ENCODE peak calls at places on chromosomes 16 and 17, in five cellular contexts. One of them, this sample, is unnamed.

GRCh38 chr17:73431401-73432205 is 119.8 kb upstream of the CDC42EP4 start:
- DNase-seq in fibroblast of lung: no peak
- DNase-seq in spleen: peak
- DNase-seq in hepatic stellate cell: no peak
- DNase-seq in HS-27A: no peak
- DNase-seq in this sample: peak

GRCh38 chr17:7673239-7673638 is 14.1 kb downstream of the TP53 start:
- DNase-seq in hepatic stellate cell: no peak
- DNase-seq in HS-27A: no peak
- DNase-seq in spleen: no peak
- DNase-seq in fibroblast of lung: no peak
- DNase-seq in this sample: no peak

GRCh38 chr17:68657166-68657940 is 56.2 kb upstream of the FAM20A start:
- DNase-seq in HS-27A: no peak
- DNase-seq in fibroblast of lung: no peak
- DNase-seq in spleen: no peak
- DNase-seq in hepatic stellate cell: no peak
- DNase-seq in this sample: no peak

GRCh38 chr16:87956169-87956770 is 5.0 kb downstream of the BANP start:
- DNase-seq in spleen: peak
- DNase-seq in fibroblast of lung: peak
- DNase-seq in hepatic stellate cell: no peak
- DNase-seq in HS-27A: no peak
- DNase-seq in this sample: no peak

GRCh38 chr16:86485746-86486145 is 24.6 kb upstream of the FOXF1 start:
- DNase-seq in HS-27A: no peak
- DNase-seq in spleen: no peak
- DNase-seq in hepatic stellate cell: no peak
- DNase-seq in fibroblast of lung: no peak
- DNase-seq in this sample: no peak

GRCh38 chr16:66740010-66740409 is 11.4 kb downstream of the DYNC1LI2 start:
- DNase-seq in spleen: no peak
- DNase-seq in hepatic stellate cell: peak
- DNase-seq in HS-27A: no peak
- DNase-seq in fibroblast of lung: no peak
- DNase-seq in this sample: no peak

GRCh38 chr16:73232555-73233422 is 184.9 kb upstream of the ZFHX3 start:
- DNase-seq in hepatic stellate cell: peak
- DNase-seq in HS-27A: no peak
- DNase-seq in fibroblast of lung: peak
- DNase-seq in spleen: no peak
- DNase-seq in this sample: no peak

GRCh38 chr17:45889579-45889978 is 4.8 kb upstream of the MAPT start:
- DNase-seq in HS-27A: no peak
- DNase-seq in hepatic stellate cell: no peak
- DNase-seq in fibroblast of lung: no peak
- DNase-seq in spleen: no peak
- DNase-seq in this sample: no peak

GRCh38 chr17:36856169-36856568 is 81.1 kb upstream of the LHX1 start:
- DNase-seq in HS-27A: no peak
- DNase-seq in spleen: no peak
- DNase-seq in hepatic stellate cell: no peak
- DNase-seq in fibroblast of lung: no peak
- DNase-seq in this sample: no peak

GRCh38 chr17:8468109-8468508 is 32.4 kb downstream of the NDEL1 start:
- DNase-seq in hepatic stellate cell: no peak
- DNase-seq in HS-27A: no peak
- DNase-seq in spleen: no peak
- DNase-seq in fibroblast of lung: no peak
- DNase-seq in this sample: no peak

GRCh38 chr17:40557531-40558299 is 7.6 kb downstream of the CCR7 start:
- DNase-seq in fibroblast of lung: no peak
- DNase-seq in hepatic stellate cell: no peak
- DNase-seq in HS-27A: no peak
- DNase-seq in spleen: peak
- DNase-seq in this sample: peak

GRCh38 chr17:37673386-37673785 is 30.1 kb upstream of the DDX52 start:
- DNase-seq in HS-27A: no peak
- DNase-seq in spleen: no peak
- DNase-seq in hepatic stellate cell: no peak
- DNase-seq in fibroblast of lung: no peak
- DNase-seq in this sample: no peak

GRCh38 chr16:17301593-17302135 is 169.1 kb downstream of the XYLT1 start:
- DNase-seq in hepatic stellate cell: no peak
- DNase-seq in spleen: peak
- DNase-seq in HS-27A: no peak
- DNase-seq in fibroblast of lung: no peak
- DNase-seq in this sample: no peak

GRCh38 chr16:2003827-2004641 is 5.6 kb downstream of the ZNF598 start:
- DNase-seq in HS-27A: no peak
- DNase-seq in hepatic stellate cell: peak
- DNase-seq in fibroblast of lung: peak
- DNase-seq in spleen: peak
- DNase-seq in this sample: peak

GRCh38 chr16:73037331-73037745 is 10.6 kb downstream of the ZFHX3 start:
- DNase-seq in fibroblast of lung: no peak
- DNase-seq in HS-27A: no peak
- DNase-seq in spleen: no peak
- DNase-seq in hepatic stellate cell: no peak
- DNase-seq in this sample: no peak

GRCh38 chr17:48060249-48060648 is 12.1 kb downstream of the NFE2L1 start:
- DNase-seq in spleen: peak
- DNase-seq in hepatic stellate cell: no peak
- DNase-seq in HS-27A: no peak
- DNase-seq in fibroblast of lung: no peak
- DNase-seq in this sample: no peak

GRCh38 chr17:78137392-78138203 is 7.0 kb downstream of the TMC8 start:
- DNase-seq in hepatic stellate cell: no peak
- DNase-seq in fibroblast of lung: no peak
- DNase-seq in spleen: peak
- DNase-seq in HS-27A: no peak
- DNase-seq in this sample: no peak

GRCh38 chr16:66844342-66845079 is at the start of gene CA7:
- DNase-seq in fibroblast of lung: no peak
- DNase-seq in HS-27A: no peak
- DNase-seq in hepatic stellate cell: no peak
- DNase-seq in spleen: no peak
- DNase-seq in this sample: no peak

GRCh38 chr16:12147681-12148479 is 171.3 kb downstream of the SNX29 start:
- DNase-seq in hepatic stellate cell: no peak
- DNase-seq in HS-27A: no peak
- DNase-seq in spleen: peak
- DNase-seq in fibroblast of lung: no peak
- DNase-seq in this sample: peak

GRCh38 chr16:26672206-26672605 is 394.5 kb upstream of the C16orf82 start:
- DNase-seq in hepatic stellate cell: no peak
- DNase-seq in HS-27A: no peak
- DNase-seq in fibroblast of lung: no peak
- DNase-seq in spleen: no peak
- DNase-seq in this sample: no peak

GRCh38 chr16:785563-786535 is 2.3 kb downstream of the RPUSD1 start:
- DNase-seq in spleen: peak
- DNase-seq in hepatic stellate cell: peak
- DNase-seq in fibroblast of lung: peak
- DNase-seq in HS-27A: no peak
- DNase-seq in this sample: peak

GRCh38 chr16:10729649-10730048 is 14.0 kb upstream of the NUBP1 start:
- DNase-seq in spleen: no peak
- DNase-seq in hepatic stellate cell: no peak
- DNase-seq in HS-27A: peak
- DNase-seq in fibroblast of lung: peak
- DNase-seq in this sample: peak

GRCh38 chr16:56549744-56550385 is 15.0 kb upstream of the MT4 start:
- DNase-seq in spleen: no peak
- DNase-seq in hepatic stellate cell: no peak
- DNase-seq in fibroblast of lung: peak
- DNase-seq in HS-27A: no peak
- DNase-seq in this sample: no peak

GRCh38 chr17:784143-784542 is 2.0 kb downstream of the MRM3 start:
- DNase-seq in hepatic stellate cell: no peak
- DNase-seq in HS-27A: no peak
- DNase-seq in spleen: no peak
- DNase-seq in fibroblast of lung: no peak
- DNase-seq in this sample: peak

GRCh38 chr17:78265121-78265520 is 33.7 kb downstream of the TMEM235 start:
- DNase-seq in fibroblast of lung: no peak
- DNase-seq in spleen: no peak
- DNase-seq in hepatic stellate cell: no peak
- DNase-seq in HS-27A: no peak
- DNase-seq in this sample: no peak

GRCh38 chr17:7284911-7285310 is 3.4 kb downstream of the SLC2A4 start:
- DNase-seq in HS-27A: no peak
- DNase-seq in spleen: no peak
- DNase-seq in hepatic stellate cell: peak
- DNase-seq in fibroblast of lung: no peak
- DNase-seq in this sample: no peak

GRCh38 chr17:64165347-64165746 is 35.4 kb upstream of the ERN1 start:
- DNase-seq in hepatic stellate cell: no peak
- DNase-seq in spleen: no peak
- DNase-seq in fibroblast of lung: no peak
- DNase-seq in HS-27A: no peak
- DNase-seq in this sample: no peak

GRCh38 chr17:82013341-82013740 is 9.3 kb downstream of the CENPX start:
- DNase-seq in HS-27A: no peak
- DNase-seq in spleen: no peak
- DNase-seq in fibroblast of lung: no peak
- DNase-seq in hepatic stellate cell: no peak
- DNase-seq in this sample: no peak

GRCh38 chr17:58120195-58120822 is 27.9 kb upstream of the OR4D1 start:
- DNase-seq in spleen: no peak
- DNase-seq in fibroblast of lung: peak
- DNase-seq in hepatic stellate cell: peak
- DNase-seq in HS-27A: peak
- DNase-seq in this sample: no peak

GRCh38 chr16:85545227-85545818 is 67.8 kb upstream of the GSE1 start:
- DNase-seq in HS-27A: no peak
- DNase-seq in spleen: no peak
- DNase-seq in hepatic stellate cell: no peak
- DNase-seq in fibroblast of lung: no peak
- DNase-seq in this sample: no peak

GRCh38 chr17:30580916-30581315 is 103.7 kb downstream of the GOSR1 start:
- DNase-seq in spleen: no peak
- DNase-seq in hepatic stellate cell: no peak
- DNase-seq in fibroblast of lung: peak
- DNase-seq in HS-27A: no peak
- DNase-seq in this sample: no peak

GRCh38 chr17:57400648-57401047 is 144.3 kb downstream of the MSI2 start:
- DNase-seq in HS-27A: no peak
- DNase-seq in fibroblast of lung: peak
- DNase-seq in spleen: no peak
- DNase-seq in hepatic stellate cell: no peak
- DNase-seq in this sample: no peak

GRCh38 chr16:56615353-56615752 is 7.0 kb downstream of the MT2A start:
- DNase-seq in spleen: no peak
- DNase-seq in fibroblast of lung: peak
- DNase-seq in HS-27A: no peak
- DNase-seq in hepatic stellate cell: no peak
- DNase-seq in this sample: no peak

GRCh38 chr16:85425061-85425662 is 188.0 kb upstream of the GSE1 start:
- DNase-seq in HS-27A: no peak
- DNase-seq in spleen: peak
- DNase-seq in fibroblast of lung: no peak
- DNase-seq in hepatic stellate cell: no peak
- DNase-seq in this sample: peak

GRCh38 chr16:30184430-30185140 is 1.2 kb downstream of the CORO1A start:
- DNase-seq in hepatic stellate cell: no peak
- DNase-seq in fibroblast of lung: no peak
- DNase-seq in HS-27A: no peak
- DNase-seq in spleen: peak
- DNase-seq in this sample: peak

GRCh38 chr17:76909971-76910760 is 42.0 kb downstream of the MGAT5B start:
- DNase-seq in fibroblast of lung: peak
- DNase-seq in spleen: no peak
- DNase-seq in HS-27A: no peak
- DNase-seq in hepatic stellate cell: peak
- DNase-seq in this sample: no peak

GRCh38 chr17:40093580-40094201 is 6.7 kb downstream of the NR1D1 start:
- DNase-seq in spleen: no peak
- DNase-seq in HS-27A: no peak
- DNase-seq in fibroblast of lung: no peak
- DNase-seq in hepatic stellate cell: no peak
- DNase-seq in this sample: no peak

GRCh38 chr17:81338301-81339179 is 43.4 kb upstream of the SLC38A10 start:
- DNase-seq in fibroblast of lung: peak
- DNase-seq in spleen: peak
- DNase-seq in hepatic stellate cell: no peak
- DNase-seq in HS-27A: no peak
- DNase-seq in this sample: no peak

GRCh38 chr16:50381679-50382440 is 13.1 kb upstream of the BRD7 start:
- DNase-seq in HS-27A: no peak
- DNase-seq in spleen: no peak
- DNase-seq in fibroblast of lung: no peak
- DNase-seq in hepatic stellate cell: no peak
- DNase-seq in this sample: no peak

This sample was measured in posterior vena cava.